ENCODE peak calls at places on chromosome 20, in five cellular contexts. Y is breast epithelium, G is tibial artery, N is H9, P is adrenal gland. X is an unnamed sample. For H3K27me3 and H3K4me1, the result is how much of the 10 kb centered on the place peaks cover.

GRCh38 chr20:38260378-38261053 is at the start of gene KIAA1755:
- DNase-seq in Y (no peak), G (no peak), N (peak), P (no peak), X (peak)

GRCh38 chr20:25859649-25860530 is 163.2 kb upstream of the ZNF337 start:
- DNase-seq in Y (no peak), G (peak), N (peak), P (peak), X (peak)

GRCh38 chr20:59159091-59159821 is 4.4 kb upstream of the ZNF831 start:
- DNase-seq in Y (no peak), G (no peak), N (peak), P (no peak), X (no peak)

GRCh38 chr20:35216541-35216940 is 9.9 kb upstream of the MMP24 start:
- DNase-seq in Y (no peak), G (no peak), N (no peak), P (no peak), X (no peak)

GRCh38 chr20:17833036-17833674 is 133.4 kb downstream of the BANF2 start:
- DNase-seq in Y (no peak), G (no peak), N (no peak), P (no peak), X (no peak)

GRCh38 chr20:45419188-45420091 is 3.5 kb downstream of the PIGT start:
- DNase-seq in Y (peak), G (peak), N (no peak), P (peak), X (peak)

GRCh38 chr20:14991023-14991422 is 653.6 kb upstream of the FLRT3 start:
- DNase-seq in Y (no peak), G (no peak), N (no peak), P (no peak), X (no peak)

GRCh38 chr20:1377341-1377871 is 15.4 kb downstream of the FKBP1A start:
- DNase-seq in Y (no peak), G (no peak), N (no peak), P (no peak), X (no peak)

GRCh38 chr20:4260102-4260501 is 244.7 kb upstream of the RNF24 start:
- DNase-seq in Y (no peak), G (no peak), N (no peak), P (no peak), X (no peak)

GRCh38 chr20:12605751-12606150 is 403.0 kb upstream of the SPTLC3 start:
- DNase-seq in Y (no peak), G (no peak), N (no peak), P (no peak), X (no peak)

GRCh38 chr20:44990425-44990824 is 24.1 kb downstream of the STK4 start:
- DNase-seq in Y (no peak), G (peak), N (no peak), P (no peak), X (no peak)

GRCh38 chr20:37347347-37347823 is 1.4 kb downstream of the SRC start:
- DNase-seq in Y (no peak), G (no peak), N (no peak), P (no peak), X (peak)

GRCh38 chr20:60035486-60035885 is 77.3 kb downstream of the CDH26 start:
- DNase-seq in Y (no peak), G (no peak), N (no peak), P (no peak), X (peak)

GRCh38 chr20:2800590-2801458 is at the start of gene CPXM1:
- DNase-seq in Y (no peak), G (no peak), N (peak), P (no peak), X (no peak)

GRCh38 chr20:35468671-35469334 is 13.4 kb downstream of the CEP250 start:
- DNase-seq in Y (no peak), G (no peak), N (no peak), P (no peak), X (peak)

GRCh38 chr20:25325073-25325472 is 65.6 kb downstream of the ABHD12 start:
- DNase-seq in Y (no peak), G (no peak), N (no peak), P (no peak), X (no peak)

GRCh38 chr20:24789877-24790276 is 159.2 kb upstream of the CST7 start:
- DNase-seq in Y (no peak), G (no peak), N (no peak), P (no peak), X (no peak)

GRCh38 chr20:45592574-45593189 is 13.6 kb upstream of the WFDC8 start:
- DNase-seq in Y (no peak), G (no peak), N (peak), P (no peak), X (no peak)

GRCh38 chr20:16444056-16444777 is 129.0 kb downstream of the KIF16B start:
- DNase-seq in Y (no peak), G (no peak), N (no peak), P (no peak), X (no peak)

GRCh38 chr20:10883166-10883565 is 209.4 kb upstream of the JAG1 start:
- DNase-seq in Y (no peak), G (no peak), N (no peak), P (no peak), X (no peak)

GRCh38 chr20:1507276-1507675 is 16.1 kb upstream of the SIRPB2 start:
- DNase-seq in Y (no peak), G (no peak), N (no peak), P (no peak), X (no peak)

GRCh38 chr20:43981535-43981934 is 66.9 kb downstream of the TOX2 start:
- DNase-seq in Y (no peak), G (no peak), N (no peak), P (peak), X (no peak)

GRCh38 chr20:46240881-46241280 is 67.4 kb downstream of the CDH22 start:
- DNase-seq in Y (no peak), G (no peak), N (no peak), P (no peak), X (no peak)

GRCh38 chr20:460707-461106 is 1.6 kb downstream of the TBC1D20 start:
- DNase-seq in Y (no peak), G (peak), N (no peak), P (no peak), X (no peak)

GRCh38 chr20:49854190-49854875 is 41.7 kb downstream of the SLC9A8 start:
- DNase-seq in Y (no peak), G (no peak), N (no peak), P (no peak), X (no peak)

GRCh38 chr20:17491488-17491887 is 39.7 kb downstream of the BFSP1 start:
- DNase-seq in Y (no peak), G (no peak), N (peak), P (no peak), X (no peak)

GRCh38 chr20:25306991-25307903 is 59.4 kb downstream of the PYGB start:
- DNase-seq in Y (no peak), G (no peak), N (no peak), P (no peak), X (peak)

GRCh38 chr20:11907621-11908020 is 10.1 kb upstream of the BTBD3 start:
- DNase-seq in Y (no peak), G (no peak), N (no peak), P (no peak), X (no peak)

GRCh38 chr20:59737073-59737691 is 132.8 kb downstream of the PHACTR3 start:
- DNase-seq in Y (peak), G (no peak), N (no peak), P (no peak), X (peak)

GRCh38 chr20:15875446-15875845 is 697.8 kb downstream of the KIF16B start:
- DNase-seq in Y (no peak), G (no peak), N (no peak), P (peak), X (no peak)

GRCh38 chr20:44946266-44946852 is 13.8 kb downstream of the TOMM34 start:
- DNase-seq in Y (no peak), G (no peak), N (no peak), P (no peak), X (peak)

GRCh38 chr20:53080969-53081871 is 109.1 kb downstream of the TSHZ2 start:
- DNase-seq in Y (no peak), G (no peak), N (no peak), P (no peak), X (peak)

GRCh38 chr20:57587989-57588377 is 27.1 kb downstream of the PCK1 start:
- DNase-seq in Y (no peak), G (no peak), N (no peak), P (no peak), X (no peak)
- H3K27me3 ChIP-seq in Y (under half), G (under half), N (under half), P (under half), X (under half)

DNA sequence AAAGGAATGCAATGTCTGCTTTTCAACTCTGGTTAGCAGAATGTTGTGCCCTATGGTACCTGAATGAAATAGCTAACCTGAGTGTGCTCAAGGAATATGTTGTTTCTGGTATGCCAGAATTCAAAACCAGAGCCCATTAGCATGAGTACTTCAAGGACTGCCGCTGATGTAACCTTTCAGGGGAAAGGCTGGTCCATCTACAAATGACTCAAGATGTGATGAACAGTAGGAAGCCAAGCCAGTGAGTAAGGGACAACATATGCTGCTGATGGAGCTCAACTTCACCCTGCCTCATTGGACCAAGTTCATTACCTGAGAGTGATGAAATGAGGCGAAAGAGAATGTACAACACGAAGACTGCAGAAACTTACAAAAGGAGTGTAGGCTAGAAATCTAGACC is 95.7 kb upstream of the BMP2 start:
- DNase-seq in Y (no peak), G (no peak), N (no peak), P (no peak), X (no peak)
- H3K4me1 ChIP-seq in Y (under half), G (under half), N (under half), P (under half), X (under half)

GRCh38 chr20:57267158-57267821 is 849 bp upstream of the BMP7 start:
- DNase-seq in Y (no peak), G (no peak), N (no peak), P (no peak), X (no peak)
- H3K27me3 ChIP-seq in Y (under half), G (half or more), N (under half), P (half or more), X (half or more)

DNA sequence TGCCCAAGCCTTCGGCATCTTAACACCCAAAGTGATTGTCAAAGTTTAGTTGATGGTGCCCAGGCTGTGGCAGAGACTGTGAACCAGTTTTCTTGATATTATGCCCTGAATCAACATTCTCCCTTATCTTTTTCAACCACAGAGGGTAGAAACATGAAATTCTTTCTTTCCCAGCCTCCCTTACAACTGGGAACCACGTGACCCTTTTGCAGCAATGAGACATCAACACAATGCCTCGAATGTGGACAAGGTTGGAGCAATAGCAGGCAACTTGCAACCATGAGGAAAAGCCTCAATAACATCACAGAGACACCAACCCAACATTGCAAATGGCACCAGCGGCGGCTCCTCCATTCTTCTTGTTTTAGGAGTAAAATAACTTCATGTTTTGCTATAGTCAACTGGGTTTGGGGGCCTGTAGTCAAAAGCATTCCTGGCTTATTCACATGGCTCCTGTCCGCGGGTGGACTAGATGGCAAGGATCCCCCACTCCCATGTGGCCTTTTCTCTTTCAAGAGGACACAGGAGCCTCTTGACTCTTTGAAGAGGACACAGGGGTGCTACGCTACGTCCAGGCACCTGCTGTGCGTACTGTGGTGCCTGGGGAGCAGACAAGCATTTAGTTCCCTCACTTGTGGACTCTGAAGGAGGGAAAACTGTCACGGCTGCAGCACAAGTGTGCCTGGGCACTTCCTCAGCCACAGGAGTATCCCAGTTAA is 90.5 kb downstream of the NOL4L start:
- DNase-seq in Y (no peak), G (no peak), N (peak), P (no peak), X (peak)
- H3K4me1 ChIP-seq in Y (under half), G (under half), N (under half), P (under half), X (under half)

GRCh38 chr20:63260943-63261807 is 6.9 kb upstream of the NKAIN4 start:
- DNase-seq in Y (no peak), G (no peak), N (no peak), P (no peak), X (no peak)

GRCh38 chr20:63261808-63262528 is 7.7 kb upstream of the NKAIN4 start:
- DNase-seq in Y (no peak), G (no peak), N (no peak), P (no peak), X (no peak)

GRCh38 chr20:63258826-63259225 is 4.6 kb upstream of the NKAIN4 start:
- DNase-seq in Y (no peak), G (no peak), N (no peak), P (no peak), X (no peak)

GRCh38 chr20:63259734-63260460 is 5.6 kb upstream of the NKAIN4 start:
- DNase-seq in Y (no peak), G (no peak), N (no peak), P (no peak), X (no peak)

DNA sequence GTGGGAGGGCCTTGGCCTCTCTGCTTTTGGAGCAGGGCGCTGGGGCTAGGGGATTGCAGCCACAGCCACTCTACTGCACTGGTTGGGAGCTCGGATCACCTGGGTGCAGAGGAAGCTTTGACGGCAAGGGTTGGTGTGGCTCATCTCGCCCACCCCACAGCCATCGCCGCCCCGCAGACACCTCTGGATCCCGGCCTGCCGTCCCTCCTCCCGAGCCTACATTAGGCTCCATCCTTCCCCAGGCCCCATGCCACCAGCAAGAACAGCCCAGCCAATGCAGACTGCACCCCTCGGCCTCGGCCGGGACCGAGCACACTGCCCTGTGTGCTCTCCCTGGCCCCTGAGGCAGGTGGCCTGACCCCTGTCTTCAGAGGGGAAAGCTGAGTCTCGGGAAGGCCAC is 6.3 kb upstream of the NKAIN4 start:
- DNase-seq in Y (no peak), G (no peak), N (no peak), P (no peak), X (no peak)
- H3K27me3 ChIP-seq in Y (under half), G (half or more), N (under half), P (under half), X (under half)

X was measured in RWPE2.